ENCODE peak calls at places on chromosomes 6 and 20, in ten cellular contexts. U is MM.1S; F is stimulated activated CD8-positive, alpha-beta memory T cell treated with anti-CD3 and anti-CD28 coated beads, Interleukin-4, amount 100 ng/mL, for 24 hours; W is HuH-7.5; Y is GM19239; K is CD4-positive, alpha-beta T cell; B is tibial artery; Z is heart left ventricle; L is thoracic aorta; I is fibroblast of gingiva. J is an unnamed sample.

GRCh38 chr6:159169557-159170332 is 545 bp downstream of the FNDC1 start:
- DNase-seq in L (no peak), F (no peak), Z (no peak), K (no peak), U (no peak), W (peak; percentile 36), B (no peak), I (peak; percentile 11), Y (no peak), J (peak; percentile 11)

GRCh38 chr6:160756871-160757270 is 54.8 kb downstream of the PLG start:
- DNase-seq in B (no peak), U (no peak), L (no peak), Y (no peak), Z (no peak), I (no peak), K (no peak), F (no peak), W (no peak), J (no peak)

GRCh38 chr6:140319209-140319608 is 944.8 kb upstream of the CITED2 start:
- DNase-seq in B (no peak), F (no peak), L (no peak), Z (no peak), U (peak; percentile 54), I (peak; percentile 84), W (no peak), Y (peak; percentile 2), K (no peak), J (no peak)

GRCh38 chr6:125983246-125983945 is 2.9 kb upstream of the TRMT11 start:
- DNase-seq in B (no peak), F (no peak), W (no peak), Y (no peak), U (no peak), I (peak; percentile 72), L (no peak), K (no peak), Z (no peak), J (no peak)

GRCh38 chr6:33420493-33421343 is 853 bp downstream of the SYNGAP1 start:
- DNase-seq in L (no peak), Z (no peak), U (no peak), W (no peak), Y (no peak), F (no peak), I (no peak), K (no peak), B (no peak), J (no peak)

GRCh38 chr20:45456632-45457031 is 12.9 kb upstream of the WFDC2 start:
- DNase-seq in Y (no peak), L (no peak), K (no peak), U (peak; percentile 46), F (no peak), I (no peak), B (no peak), W (no peak), Z (no peak), J (peak; percentile 34)

GRCh38 chr20:25540273-25540672 is 45.1 kb downstream of the NINL start:
- DNase-seq in F (no peak), K (no peak), Y (no peak), I (no peak), B (no peak), U (peak; percentile 18), W (no peak), Z (no peak), L (no peak), J (no peak)

GRCh38 chr6:105793132-105793531 is 293.0 kb upstream of the PRDM1 start:
- DNase-seq in W (no peak), U (peak; percentile 56), Y (no peak), I (no peak), F (no peak), L (no peak), K (no peak), B (no peak), Z (no peak), J (no peak)

GRCh38 chr20:47397652-47398301 is 41.3 kb upstream of the ZMYND8 start:
- DNase-seq in K (no peak), B (no peak), Z (no peak), L (no peak), W (no peak), I (no peak), U (no peak), F (no peak), Y (no peak), J (peak; percentile 58)

GRCh38 chr20:53691060-53691810 is 97.6 kb upstream of the ZNF217 start:
- DNase-seq in Y (no peak), F (no peak), L (no peak), K (no peak), B (no peak), I (no peak), Z (no peak), W (peak; percentile 92), U (no peak), J (no peak)

GRCh38 chr6:37314803-37315515 is 38.8 kb upstream of the RNF8 start:
- DNase-seq in Y (peak; percentile 35), I (no peak), U (peak; percentile 76), F (peak; percentile 15), Z (no peak), L (no peak), K (peak; percentile 17), B (no peak), W (peak; percentile 22), J (peak; percentile 69)

GRCh38 chr6:31940256-31940664 is 5.6 kb upstream of the CFB start:
- DNase-seq in Z (no peak), K (no peak), L (no peak), B (no peak), Y (no peak), U (no peak), I (peak; percentile 25), F (no peak), W (peak; percentile 58), J (no peak)

GRCh38 chr6:56802570-56802969 is 152.3 kb upstream of the BEND6 start:
- DNase-seq in L (no peak), I (peak; percentile 63), U (no peak), W (no peak), Z (no peak), B (no peak), Y (no peak), K (no peak), F (no peak), J (peak; percentile 95)

GRCh38 chr6:36858407-36858981 is 16.1 kb downstream of the PPIL1 start:
- DNase-seq in I (no peak), Y (no peak), B (no peak), U (no peak), Z (no peak), W (no peak), L (no peak), F (no peak), K (no peak), J (no peak)

GRCh38 chr20:48783533-48784272 is 44.1 kb downstream of the PREX1 start:
- DNase-seq in K (no peak), L (no peak), Z (no peak), F (no peak), B (no peak), W (no peak), U (no peak), I (peak; percentile 53), Y (no peak), J (no peak)

GRCh38 chr6:114282268-114282667 is 60.6 kb downstream of the HS3ST5 start:
- DNase-seq in W (no peak), L (no peak), K (no peak), B (no peak), F (no peak), I (no peak), Z (no peak), U (no peak), Y (no peak), J (no peak)

GRCh38 chr20:43537921-43538854 is 20.6 kb upstream of the SGK2 start:
- DNase-seq in F (peak; percentile 28), U (peak; percentile 45), Z (peak; percentile 48), Y (peak; percentile 35), K (peak; percentile 41), I (peak; percentile 47), L (no peak), W (peak; percentile 58), B (peak; percentile 73), J (peak; percentile 38)

GRCh38 chr20:18916886-18917785 is 103.6 kb downstream of the SCP2D1 start:
- DNase-seq in L (no peak), B (no peak), Z (no peak), W (no peak), K (no peak), F (no peak), U (no peak), I (no peak), Y (no peak), J (no peak)

GRCh38 chr6:166029506-166029905 is 138.1 kb downstream of the TBXT start:
- DNase-seq in F (no peak), K (no peak), Z (no peak), W (no peak), U (no peak), I (no peak), Y (no peak), B (no peak), L (no peak), J (no peak)

GRCh38 chr20:1816384-1817381 is 78.5 kb upstream of the SIRPA start:
- DNase-seq in W (no peak), I (peak; percentile 90), Y (no peak), U (no peak), K (no peak), B (peak; percentile 75), F (no peak), L (no peak), Z (peak; percentile 54), J (no peak)

J was measured in NCI-H510A treated with DMSO at 0.1 percent for 48 hours.